ENCODE peak calls at places on chromosomes 4 and X, in five cellular contexts. U is IMR-90, Q is trophoblast cell, H is neuronal stem cell, J is mesenchymal stem cell. G is an unnamed sample.

GRCh38 chr4:183995489-183996049 is 90.5 kb downstream of the STOX2 start:
- DNase-seq in U (peak; percentile 32), Q (peak; percentile 31), H (no peak), J (peak; percentile 29), G (no peak)

GRCh38 chrX:119887721-119888425 is 7.8 kb upstream of the AKAP14 start:
- DNase-seq in U (peak; percentile 30), Q (peak; percentile 71), H (no peak), J (peak; percentile 53), G (peak; percentile 82)

GRCh38 chr4:115675721-115676120 is 562.3 kb upstream of the NDST4 start:
- DNase-seq in U (no peak), Q (no peak), H (no peak), J (peak; percentile 61), G (no peak)

GRCh38 chrX:69065451-69065850 is 99.8 kb downstream of the PJA1 start:
- DNase-seq in U (peak; percentile 50), Q (no peak), H (no peak), J (peak; percentile 53), G (no peak)

GRCh38 chrX:12824944-12825343 is 33.7 kb downstream of the PRPS2 start:
- DNase-seq in U (no peak), Q (no peak), H (no peak), J (no peak), G (no peak)

GRCh38 chrX:153739754-153740486 is 15.3 kb downstream of the ABCD1 start:
- DNase-seq in U (no peak), Q (peak; percentile 87), H (no peak), J (no peak), G (no peak)

GRCh38 chr4:141995051-141995450 is 358.7 kb downstream of the IL15 start:
- DNase-seq in U (no peak), Q (no peak), H (no peak), J (no peak), G (no peak)

GRCh38 chr4:66178901-66179300 is 508.6 kb upstream of the EPHA5 start:
- DNase-seq in U (no peak), Q (no peak), H (peak; percentile 31), J (peak; percentile 63), G (no peak)

GRCh38 chrX:48833531-48834138 is 1.8 kb downstream of the PCSK1N start:
- DNase-seq in U (no peak), Q (no peak), H (no peak), J (no peak), G (no peak)

GRCh38 chrX:48695925-48696300 is 621 bp upstream of the SUV39H1 start:
- DNase-seq in U (no peak), Q (peak; percentile 44), H (no peak), J (no peak), G (no peak)

GRCh38 chrX:153030801-153031200 is 25.5 kb upstream of the PNMA3 start:
- DNase-seq in U (no peak), Q (no peak), H (no peak), J (no peak), G (no peak)

GRCh38 chr4:74447636-74448233 is 2.8 kb downstream of the AREG start:
- DNase-seq in U (no peak), Q (peak; percentile 20), H (no peak), J (no peak), G (no peak)

GRCh38 chr4:21845663-21846062 is 102.9 kb downstream of the KCNIP4 start:
- DNase-seq in U (peak; percentile 18), Q (no peak), H (no peak), J (no peak), G (no peak)

GRCh38 chrX:56802921-56803848 is 74.1 kb downstream of the NBDY start:
- DNase-seq in U (peak; percentile 76), Q (peak; percentile 91), H (peak; percentile 48), J (peak; percentile 55), G (peak; percentile 56)

GRCh38 chr4:25637581-25638220 is 17.9 kb upstream of the SLC34A2 start:
- DNase-seq in U (no peak), Q (no peak), H (no peak), J (no peak), G (no peak)

GRCh38 chr4:23857353-23857752 is 32.5 kb downstream of the PPARGC1A start:
- DNase-seq in U (peak; percentile 47), Q (no peak), H (no peak), J (peak; percentile 39), G (no peak)

GRCh38 chr4:145195167-145195952 is 15.0 kb upstream of the OTUD4 start:
- DNase-seq in U (no peak), Q (peak; percentile 90), H (no peak), J (no peak), G (no peak)

GRCh38 chr4:28287837-28288236 is 1427.2 kb downstream of the STIM2 start:
- DNase-seq in U (peak; percentile 100), Q (peak; percentile 88), H (no peak), J (peak; percentile 79), G (no peak)

GRCh38 chr4:89492476-89493110 is 185.0 kb upstream of the GPRIN3 start:
- DNase-seq in U (peak; percentile 92), Q (peak; percentile 68), H (no peak), J (peak; percentile 89), G (no peak)

GRCh38 chr4:62271107-62271506 is 1071.0 kb downstream of the ADGRL3 start:
- DNase-seq in U (no peak), Q (no peak), H (no peak), J (no peak), G (no peak)

GRCh38 chr4:148431401-148431800 is 10.8 kb downstream of the NR3C2 start:
- DNase-seq in U (no peak), Q (no peak), H (no peak), J (no peak), G (no peak)

GRCh38 chr4:150164956-150165355 is 86.7 kb downstream of the DCLK2 start:
- DNase-seq in U (no peak), Q (peak; percentile 5), H (no peak), J (no peak), G (no peak)

GRCh38 chr4:159308571-159309340 is 205.9 kb downstream of the RAPGEF2 start:
- DNase-seq in U (peak; percentile 62), Q (no peak), H (peak; percentile 64), J (peak; percentile 27), G (no peak)

GRCh38 chrX:109347618-109348017 is 134.3 kb downstream of the GUCY2F start:
- DNase-seq in U (peak; percentile 17), Q (peak; percentile 63), H (no peak), J (peak; percentile 80), G (no peak)

GRCh38 chr4:135192746-135193535 is 991.4 kb upstream of the PABPC4L start:
- DNase-seq in U (peak; percentile 7), Q (no peak), H (no peak), J (peak; percentile 8), G (no peak)

GRCh38 chr4:566508-567295 is 9.4 kb downstream of the TMEM271 start:
- DNase-seq in U (peak; percentile 5), Q (no peak), H (no peak), J (no peak), G (no peak)

GRCh38 chrX:153301746-153302145 is 19.8 kb downstream of the PNMA6F start:
- DNase-seq in U (no peak), Q (no peak), H (no peak), J (no peak), G (no peak)

GRCh38 chr4:10104211-10104990 is 12.2 kb downstream of the WDR1 start:
- DNase-seq in U (no peak), Q (no peak), H (no peak), J (peak; percentile 23), G (no peak)

GRCh38 chr4:131509521-131509920 is 1639.6 kb upstream of the PCDH10 start:
- DNase-seq in U (peak; percentile 23), Q (peak; percentile 87), H (no peak), J (no peak), G (no peak)

GRCh38 chr4:101823864-101824263 is 33.3 kb downstream of the BANK1 start:
- DNase-seq in U (no peak), Q (no peak), H (no peak), J (no peak), G (no peak)

GRCh38 chr4:2794707-2795557 is 2.0 kb downstream of the SH3BP2 start:
- DNase-seq in U (peak; percentile 79), Q (peak; percentile 35), H (no peak), J (peak; percentile 85), G (no peak)

GRCh38 chrX:13101439-13102139 is 57.2 kb upstream of the FAM9C start:
- DNase-seq in U (peak; percentile 86), Q (peak; percentile 54), H (no peak), J (peak; percentile 89), G (no peak)

GRCh38 chr4:84597450-84597849 is 14.5 kb downstream of the CDS1 start:
- DNase-seq in U (no peak), Q (no peak), H (no peak), J (no peak), G (no peak)
- H3K4me1 ChIP-seq in U (no peaks in the 10 kb centered on the region), Q (peaks cover 25% of the 10 kb centered on the region), H (no peaks in the 10 kb centered on the region), J (no peaks in the 10 kb centered on the region), G (no peaks in the 10 kb centered on the region)

GRCh38 chr4:165207431-165208321 is at the start of gene KLHL2:
- DNase-seq in U (peak; percentile 74), Q (peak; percentile 74), H (peak; percentile 73), J (peak; percentile 78), G (peak; percentile 71)
- H3K4me3 ChIP-seq in U (peak within 1 kb of the TSS; percentile 74), Q (peak within 1 kb of the TSS; percentile 88), H (peak within 1 kb of the TSS; percentile 62), J (peak within 1 kb of the TSS; percentile 90), G (peak within 1 kb of the TSS; percentile 90)

GRCh38 chrX:1657367-1658082 is 42.7 kb downstream of the ASMT start:
- DNase-seq in U (no peak), Q (no peak), H (no peak), J (no peak), G (no peak)
- H3K14ac ChIP-seq in U (no peak overlapping the region), Q (no peak overlapping the region), H (no peak overlapping the region), J (no peak overlapping the region), G (no peak overlapping the region)

GRCh38 chr4:82889287-82889686 is 1.7 kb downstream of the SEC31A start:
- DNase-seq in U (no peak), Q (no peak), H (no peak), J (no peak), G (no peak)
- H3K4me1 ChIP-seq in U (no peaks in the 10 kb centered on the region), Q (peaks cover 2% of the 10 kb centered on the region), H (peaks cover 4% of the 10 kb centered on the region), J (peaks cover 1% of the 10 kb centered on the region), G (no peaks in the 10 kb centered on the region)

DNA sequence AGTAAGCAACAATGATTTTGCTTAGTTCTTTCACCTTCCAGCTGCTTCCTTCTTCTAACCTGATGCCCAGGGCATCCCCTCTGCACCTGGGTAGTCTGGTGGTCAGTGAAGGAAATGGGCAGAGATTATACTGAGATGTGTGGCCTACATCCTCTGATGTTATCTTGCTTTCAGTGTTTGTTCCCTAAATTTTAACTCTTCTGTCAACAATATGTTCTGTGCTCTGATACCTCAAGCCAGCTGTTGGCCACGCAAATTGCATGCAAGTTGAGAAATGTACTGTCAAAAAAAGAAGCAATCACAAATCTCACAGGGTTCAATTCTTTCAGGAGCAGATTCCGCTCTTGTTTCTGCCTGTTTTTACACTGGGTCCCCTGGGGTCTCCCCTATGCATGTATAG is 73.8 kb downstream of the FBXW7 start:
- DNase-seq in U (no peak), Q (no peak), H (no peak), J (no peak), G (no peak)
- H3K4me3 ChIP-seq in U (no peak overlapping the region), Q (no peak overlapping the region), H (no peak overlapping the region), J (no peak overlapping the region), G (no peak overlapping the region)

GRCh38 chr4:112231779-112232713 is at the start of gene AP1AR:
- DNase-seq in U (peak; percentile 64), Q (peak; percentile 81), H (peak; percentile 84), J (peak; percentile 91), G (peak; percentile 93)
- H3K14ac ChIP-seq in U (peak within 1 kb of the TSS; percentile 83), Q (peak within 1 kb of the TSS; percentile 83), H (peak within 1 kb of the TSS; percentile 99), J (no peak within 1 kb of the TSS), G (peak within 1 kb of the TSS; percentile 28)